ENCODE peak calls at places on chromosomes 12 and 14, in four cellular contexts. One of them, this sample, is unnamed.

GRCh38 chr12:40263616-40264409 is 39.0 kb downstream of the LRRK2 start:
- ATAC-seq in HepG2: no peak
- ATAC-seq in left cardiac atrium: no peak
- ATAC-seq in stimulated activated effector memory CD8-positive, alpha-beta T cell treated with anti-CD3 and anti-CD28 coated beads, Interleukin-12 subunit alpha, Interleukin-12 subunit beta, amount 100 ng/mL, for 72 hours: no peak
- ATAC-seq in this sample: no peak

GRCh38 chr12:53052419-53053222 is 2.8 kb downstream of the TNS2 start:
- ATAC-seq in HepG2: no peak
- ATAC-seq in left cardiac atrium: peak
- ATAC-seq in stimulated activated effector memory CD8-positive, alpha-beta T cell treated with anti-CD3 and anti-CD28 coated beads, Interleukin-12 subunit alpha, Interleukin-12 subunit beta, amount 100 ng/mL, for 72 hours: no peak
- ATAC-seq in this sample: peak

GRCh38 chr12:115354007-115354452 is 670.1 kb upstream of the TBX3 start:
- ATAC-seq in stimulated activated effector memory CD8-positive, alpha-beta T cell treated with anti-CD3 and anti-CD28 coated beads, Interleukin-12 subunit alpha, Interleukin-12 subunit beta, amount 100 ng/mL, for 72 hours: peak
- ATAC-seq in left cardiac atrium: peak
- ATAC-seq in HepG2: peak
- ATAC-seq in this sample: peak

GRCh38 chr14:100955201-100955600 is 51.7 kb upstream of the RTL1 start:
- ATAC-seq in HepG2: no peak
- ATAC-seq in left cardiac atrium: no peak
- ATAC-seq in stimulated activated effector memory CD8-positive, alpha-beta T cell treated with anti-CD3 and anti-CD28 coated beads, Interleukin-12 subunit alpha, Interleukin-12 subunit beta, amount 100 ng/mL, for 72 hours: no peak
- ATAC-seq in this sample: no peak

GRCh38 chr12:27818421-27818918 is 38.4 kb upstream of the MANSC4 start:
- ATAC-seq in left cardiac atrium: no peak
- ATAC-seq in stimulated activated effector memory CD8-positive, alpha-beta T cell treated with anti-CD3 and anti-CD28 coated beads, Interleukin-12 subunit alpha, Interleukin-12 subunit beta, amount 100 ng/mL, for 72 hours: no peak
- ATAC-seq in HepG2: peak
- ATAC-seq in this sample: peak

GRCh38 chr12:3655331-3655900 is 97.5 kb downstream of the CRACR2A start:
- ATAC-seq in stimulated activated effector memory CD8-positive, alpha-beta T cell treated with anti-CD3 and anti-CD28 coated beads, Interleukin-12 subunit alpha, Interleukin-12 subunit beta, amount 100 ng/mL, for 72 hours: peak
- ATAC-seq in HepG2: peak
- ATAC-seq in left cardiac atrium: peak
- ATAC-seq in this sample: peak

GRCh38 chr14:89201645-89202044 is 215.4 kb downstream of the FOXN3 start:
- ATAC-seq in left cardiac atrium: no peak
- ATAC-seq in stimulated activated effector memory CD8-positive, alpha-beta T cell treated with anti-CD3 and anti-CD28 coated beads, Interleukin-12 subunit alpha, Interleukin-12 subunit beta, amount 100 ng/mL, for 72 hours: no peak
- ATAC-seq in HepG2: no peak
- ATAC-seq in this sample: no peak

GRCh38 chr12:123992118-123992825 is 19.3 kb downstream of the ZNF664 start:
- ATAC-seq in left cardiac atrium: no peak
- ATAC-seq in stimulated activated effector memory CD8-positive, alpha-beta T cell treated with anti-CD3 and anti-CD28 coated beads, Interleukin-12 subunit alpha, Interleukin-12 subunit beta, amount 100 ng/mL, for 72 hours: no peak
- ATAC-seq in HepG2: no peak
- ATAC-seq in this sample: no peak

GRCh38 chr12:56551070-56551469 is 29.4 kb downstream of the RBMS2 start:
- ATAC-seq in stimulated activated effector memory CD8-positive, alpha-beta T cell treated with anti-CD3 and anti-CD28 coated beads, Interleukin-12 subunit alpha, Interleukin-12 subunit beta, amount 100 ng/mL, for 72 hours: peak
- ATAC-seq in HepG2: no peak
- ATAC-seq in left cardiac atrium: no peak
- ATAC-seq in this sample: no peak

GRCh38 chr12:103848132-103848531 is 7.1 kb upstream of the NT5DC3 start:
- ATAC-seq in HepG2: peak
- ATAC-seq in left cardiac atrium: no peak
- ATAC-seq in stimulated activated effector memory CD8-positive, alpha-beta T cell treated with anti-CD3 and anti-CD28 coated beads, Interleukin-12 subunit alpha, Interleukin-12 subunit beta, amount 100 ng/mL, for 72 hours: no peak
- ATAC-seq in this sample: no peak

GRCh38 chr14:98103705-98104104 is 1168.3 kb downstream of the BCL11B start:
- ATAC-seq in left cardiac atrium: no peak
- ATAC-seq in HepG2: no peak
- ATAC-seq in stimulated activated effector memory CD8-positive, alpha-beta T cell treated with anti-CD3 and anti-CD28 coated beads, Interleukin-12 subunit alpha, Interleukin-12 subunit beta, amount 100 ng/mL, for 72 hours: no peak
- ATAC-seq in this sample: no peak

GRCh38 chr12:6367065-6367968 is 8.0 kb downstream of the SCNN1A start:
- ATAC-seq in stimulated activated effector memory CD8-positive, alpha-beta T cell treated with anti-CD3 and anti-CD28 coated beads, Interleukin-12 subunit alpha, Interleukin-12 subunit beta, amount 100 ng/mL, for 72 hours: peak
- ATAC-seq in left cardiac atrium: no peak
- ATAC-seq in HepG2: no peak
- ATAC-seq in this sample: no peak

GRCh38 chr12:108905725-108906124 is 25.8 kb downstream of the DAO start:
- ATAC-seq in left cardiac atrium: no peak
- ATAC-seq in stimulated activated effector memory CD8-positive, alpha-beta T cell treated with anti-CD3 and anti-CD28 coated beads, Interleukin-12 subunit alpha, Interleukin-12 subunit beta, amount 100 ng/mL, for 72 hours: no peak
- ATAC-seq in HepG2: no peak
- ATAC-seq in this sample: no peak

GRCh38 chr14:52380294-52380693 is 66.2 kb downstream of the PTGER2 start:
- ATAC-seq in HepG2: no peak
- ATAC-seq in stimulated activated effector memory CD8-positive, alpha-beta T cell treated with anti-CD3 and anti-CD28 coated beads, Interleukin-12 subunit alpha, Interleukin-12 subunit beta, amount 100 ng/mL, for 72 hours: peak
- ATAC-seq in left cardiac atrium: no peak
- ATAC-seq in this sample: no peak

GRCh38 chr12:70691018-70691672 is 53.9 kb upstream of the PTPRB start:
- ATAC-seq in left cardiac atrium: peak
- ATAC-seq in HepG2: no peak
- ATAC-seq in stimulated activated effector memory CD8-positive, alpha-beta T cell treated with anti-CD3 and anti-CD28 coated beads, Interleukin-12 subunit alpha, Interleukin-12 subunit beta, amount 100 ng/mL, for 72 hours: no peak
- ATAC-seq in this sample: peak

GRCh38 chr14:103095210-103095778 is 769 bp downstream of the EXOC3L4 start:
- ATAC-seq in left cardiac atrium: no peak
- ATAC-seq in HepG2: no peak
- ATAC-seq in stimulated activated effector memory CD8-positive, alpha-beta T cell treated with anti-CD3 and anti-CD28 coated beads, Interleukin-12 subunit alpha, Interleukin-12 subunit beta, amount 100 ng/mL, for 72 hours: no peak
- ATAC-seq in this sample: no peak